ENCODE peak calls at places on chromosomes 13 and 19, in seven cellular contexts. J, K, Y, U, O, T and M are unnamed samples.
A peak's percentile ranks its signal among the peaks of the same experiment; 100 is the strongest.

GRCh38 chr19:17829855-17830566 is 8.7 kb upstream of the INSL3 start:
- DNase-seq in J (no peak), K (peak; percentile 46), Y (peak; percentile 22), U (peak; percentile 63), O (peak; percentile 69), T (peak; percentile 87), M (peak; percentile 29)

GRCh38 chr13:48151343-48151742 is 56.4 kb upstream of the MED4 start:
- DNase-seq in J (no peak), K (no peak), Y (no peak), U (no peak), O (no peak), T (no peak), M (no peak)

GRCh38 chr19:1474011-1474764 is 4.8 kb downstream of the C19orf25 start:
- DNase-seq in J (no peak), K (no peak), Y (peak; percentile 42), U (no peak), O (no peak), T (no peak), M (no peak)

GRCh38 chr19:6374179-6374709 is 1.5 kb downstream of the PSPN start:
- DNase-seq in J (no peak), K (no peak), Y (no peak), U (peak; percentile 27), O (no peak), T (no peak), M (no peak)

GRCh38 chr19:35206379-35206778 is 22.2 kb downstream of the FAM187B start:
- DNase-seq in J (no peak), K (no peak), Y (no peak), U (no peak), O (no peak), T (no peak), M (no peak)

GRCh38 chr19:4871711-4872110 is 4.2 kb upstream of the PLIN3 start:
- DNase-seq in J (no peak), K (no peak), Y (no peak), U (no peak), O (no peak), T (no peak), M (no peak)

GRCh38 chr19:32642771-32643170 is 32.2 kb downstream of the ANKRD27 start:
- DNase-seq in J (no peak), K (no peak), Y (no peak), U (no peak), O (no peak), T (no peak), M (no peak)

GRCh38 chr19:33905937-33906577 is 109.4 kb downstream of the KCTD15 start:
- DNase-seq in J (peak; percentile 87), K (no peak), Y (no peak), U (peak; percentile 85), O (peak; percentile 45), T (peak; percentile 52), M (no peak)

GRCh38 chr13:27569405-27569804 is 50.9 kb downstream of the LNX2 start:
- DNase-seq in J (no peak), K (no peak), Y (no peak), U (no peak), O (no peak), T (no peak), M (no peak)
- H3K4me3 ChIP-seq in J (no peak overlapping the region), K (no peak overlapping the region), Y (no peak overlapping the region), U (no peak overlapping the region), O (no peak overlapping the region), T (no peak overlapping the region), M (no peak overlapping the region)

GRCh38 chr13:99197257-99197651 is 3.4 kb upstream of the UBAC2 start:
- DNase-seq in J (no peak), K (no peak), Y (no peak), U (peak; percentile 66), O (no peak), T (no peak), M (no peak)

GRCh38 chr13:99199541-99200432 is 867 bp upstream of the UBAC2 start:
- DNase-seq in J (no peak), K (no peak), Y (peak; percentile 30), U (peak; percentile 15), O (peak; percentile 6), T (peak; percentile 10), M (peak; percentile 13)

GRCh38 chr13:99198630-99199029 is 2.0 kb upstream of the UBAC2 start:
- DNase-seq in J (peak; percentile 43), K (no peak), Y (no peak), U (peak; percentile 42), O (no peak), T (no peak), M (no peak)

GRCh38 chr13:99203601-99204579 is 3.2 kb downstream of the UBAC2 start:
- DNase-seq in J (no peak), K (no peak), Y (no peak), U (peak; percentile 14), O (no peak), T (no peak), M (no peak)

GRCh38 chr13:99200433-99201167 is at the start of gene UBAC2:
- DNase-seq in J (peak; percentile 97), K (peak; percentile 32), Y (peak; percentile 93), U (peak; percentile 94), O (peak; percentile 97), T (peak; percentile 80), M (peak; percentile 96)
- TF ChIP-seq CTCF in J (peak; percentile 18), K (no peak), Y (peak; percentile 7), U (no peak), O (no peak), T (no peak), M (no peak)

GRCh38 chr19:46374526-46375475 is 27.9 kb downstream of the PPP5C start:
- DNase-seq in J (no peak), K (no peak), Y (no peak), U (no peak), O (no peak), T (no peak), M (no peak)
- H3K4me3 ChIP-seq in J (no peak overlapping the region), K (no peak overlapping the region), Y (no peak overlapping the region), U (no peak overlapping the region), O (no peak overlapping the region), T (no peak overlapping the region), M (no peak overlapping the region)

DNA sequence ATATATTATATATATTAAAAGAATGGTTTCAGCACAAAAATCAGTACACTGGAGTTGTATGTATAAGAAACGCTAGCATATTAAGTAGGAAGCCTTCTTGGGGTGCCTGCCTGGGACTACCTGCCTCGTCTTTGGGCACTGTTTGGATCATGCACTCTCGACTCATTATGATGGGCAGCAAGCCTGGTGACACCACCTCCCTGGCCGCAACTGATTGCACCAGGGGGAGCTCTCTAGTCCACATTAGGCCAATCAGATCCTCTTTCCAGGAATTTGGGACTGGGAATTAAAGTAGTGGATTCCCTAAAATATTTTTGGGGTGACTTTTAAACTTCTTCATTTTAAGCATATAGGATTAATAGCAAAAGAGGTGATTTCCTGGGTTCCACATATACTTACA is 56.0 kb upstream of the RGCC start:
- DNase-seq in J (peak; percentile 24), K (no peak), Y (no peak), U (no peak), O (no peak), T (no peak), M (no peak)
- TF ChIP-seq CTCF in J (peak; percentile 16), K (peak; percentile 11), Y (no peak), U (no peak), O (no peak), T (no peak), M (no peak)

GRCh38 chr13:50928609-50929274 is 19.2 kb downstream of the RNASEH2B start:
- DNase-seq in J (no peak), K (no peak), Y (no peak), U (no peak), O (no peak), T (no peak), M (no peak)
- H3K4me3 ChIP-seq in J (no peak overlapping the region), K (no peak overlapping the region), Y (no peak overlapping the region), U (no peak overlapping the region), O (no peak overlapping the region), T (no peak overlapping the region), M (no peak overlapping the region)

DNA sequence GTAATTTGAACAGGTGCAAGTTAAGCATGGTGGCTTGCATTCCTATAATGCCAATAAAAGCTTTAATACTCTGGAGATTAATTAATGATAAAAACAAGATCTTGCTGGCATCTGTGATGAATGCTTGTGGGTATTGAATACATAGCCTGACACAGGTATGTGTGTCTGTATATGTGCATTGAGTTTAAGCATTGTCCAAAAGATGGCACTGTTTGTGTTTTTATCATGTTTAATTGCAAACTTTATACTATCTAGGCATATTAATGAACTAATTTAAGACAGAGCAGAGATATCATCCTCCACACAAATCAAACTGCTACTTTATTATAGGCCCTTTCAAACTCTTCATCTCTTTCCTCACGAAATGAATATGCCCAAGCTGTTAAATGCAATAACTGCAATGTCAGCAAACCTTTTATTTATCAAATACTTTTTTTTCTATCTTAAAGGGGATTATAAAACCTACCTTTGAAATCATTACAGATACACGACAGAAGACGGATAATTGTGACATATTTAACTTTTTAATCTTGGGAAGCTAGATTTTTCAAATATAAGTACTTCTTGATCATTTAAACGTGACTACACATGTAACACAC is 86.5 kb downstream of the TNFSF11 start:
- DNase-seq in J (no peak), K (no peak), Y (peak; percentile 33), U (no peak), O (no peak), T (no peak), M (peak; percentile 51)
- TF ChIP-seq CTCF in J (no peak), K (peak; percentile 18), Y (peak; percentile 32), U (no peak), O (peak; percentile 34), T (peak; percentile 47), M (peak; percentile 42)

DNA sequence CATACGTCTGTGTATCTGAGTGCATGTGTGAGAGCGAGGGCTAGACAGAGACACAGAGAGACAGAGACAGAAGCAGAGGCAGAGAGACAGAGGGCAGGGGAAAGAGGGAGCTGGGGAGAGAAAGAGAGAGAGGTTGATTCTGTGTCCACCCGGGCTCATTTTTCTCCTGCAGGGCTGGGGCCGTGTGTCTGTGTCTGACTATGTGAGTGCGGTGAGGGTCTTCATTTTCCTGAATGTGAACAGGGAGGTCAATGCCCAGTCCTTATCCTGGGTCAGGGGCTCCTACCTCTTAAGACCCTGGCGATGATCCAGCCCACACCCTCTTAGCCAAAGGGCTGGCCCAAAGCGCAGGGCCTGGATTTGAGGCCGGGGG is 17.7 kb downstream of the LRRC4B start:
- DNase-seq in J (no peak), K (no peak), Y (no peak), U (no peak), O (no peak), T (no peak), M (no peak)
- H3K4me3 ChIP-seq in J (no peak overlapping the region), K (no peak overlapping the region), Y (no peak overlapping the region), U (no peak overlapping the region), O (peak overlapping the region; percentile 41), T (no peak overlapping the region), M (no peak overlapping the region)